ENCODE peak calls at places on chromosomes 2 and 18, in four cellular contexts. R is cardiac muscle cell; X is naive thymus-derived CD4-positive, alpha-beta T cell; H is adrenal gland. N is an unnamed sample.

GRCh38 chr18:45589559-45590041 is 25.7 kb upstream of the SLC14A2 start:
- DNase-seq in R (peak), X (no peak), H (no peak), N (no peak)

GRCh38 chr18:70461323-70462077 is 172.7 kb downstream of the SOCS6 start:
- DNase-seq in R (no peak), X (no peak), H (no peak), N (no peak)

GRCh38 chr2:207231962-207232361 is 66.2 kb upstream of the KLF7 start:
- DNase-seq in R (no peak), X (no peak), H (no peak), N (no peak)

GRCh38 chr2:99821039-99821438 is 321.4 kb downstream of the AFF3 start:
- DNase-seq in R (peak), X (no peak), H (no peak), N (no peak)

GRCh38 chr2:232666051-232666805 is 30.9 kb upstream of the GIGYF2 start:
- DNase-seq in R (no peak), X (no peak), H (no peak), N (no peak)

GRCh38 chr2:143468341-143468888 is 339.2 kb downstream of the ARHGAP15 start:
- DNase-seq in R (no peak), X (no peak), H (no peak), N (no peak)

GRCh38 chr2:7012141-7012809 is 95.1 kb downstream of the RNF144A start:
- DNase-seq in R (peak), X (no peak), H (no peak), N (no peak)

GRCh38 chr2:74424139-74424992 is 2.8 kb downstream of the WDR54 start:
- DNase-seq in R (no peak), X (no peak), H (no peak), N (no peak)

GRCh38 chr2:14492920-14493503 is 139.5 kb upstream of the LRATD1 start:
- DNase-seq in R (no peak), X (no peak), H (no peak), N (no peak)

DNA sequence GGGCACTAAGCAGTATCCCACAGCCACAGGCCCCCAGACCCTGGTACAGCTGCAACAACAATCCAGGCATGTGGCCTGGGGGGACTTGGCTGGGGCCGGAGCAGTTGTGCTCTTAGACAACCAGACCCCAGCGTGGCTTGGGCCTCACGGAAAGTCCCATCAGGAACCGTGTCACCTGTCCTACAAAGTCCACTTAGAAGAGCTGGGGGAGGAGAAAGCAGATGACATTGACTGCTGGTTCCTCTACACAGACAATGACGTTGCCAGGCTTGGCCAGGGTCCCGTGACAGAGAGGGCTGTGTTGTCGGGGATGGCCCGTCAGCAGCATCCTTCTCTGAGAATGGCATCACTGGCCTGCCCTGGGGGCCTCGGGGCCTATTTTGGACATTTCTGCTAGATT is 124.5 kb downstream of the SEPTIN10 start:
- DNase-seq in R (no peak), X (no peak), H (no peak), N (no peak)
- H3K27ac ChIP-seq in R (no peak), X (no peak), H (no peak), N (no peak)

DNA sequence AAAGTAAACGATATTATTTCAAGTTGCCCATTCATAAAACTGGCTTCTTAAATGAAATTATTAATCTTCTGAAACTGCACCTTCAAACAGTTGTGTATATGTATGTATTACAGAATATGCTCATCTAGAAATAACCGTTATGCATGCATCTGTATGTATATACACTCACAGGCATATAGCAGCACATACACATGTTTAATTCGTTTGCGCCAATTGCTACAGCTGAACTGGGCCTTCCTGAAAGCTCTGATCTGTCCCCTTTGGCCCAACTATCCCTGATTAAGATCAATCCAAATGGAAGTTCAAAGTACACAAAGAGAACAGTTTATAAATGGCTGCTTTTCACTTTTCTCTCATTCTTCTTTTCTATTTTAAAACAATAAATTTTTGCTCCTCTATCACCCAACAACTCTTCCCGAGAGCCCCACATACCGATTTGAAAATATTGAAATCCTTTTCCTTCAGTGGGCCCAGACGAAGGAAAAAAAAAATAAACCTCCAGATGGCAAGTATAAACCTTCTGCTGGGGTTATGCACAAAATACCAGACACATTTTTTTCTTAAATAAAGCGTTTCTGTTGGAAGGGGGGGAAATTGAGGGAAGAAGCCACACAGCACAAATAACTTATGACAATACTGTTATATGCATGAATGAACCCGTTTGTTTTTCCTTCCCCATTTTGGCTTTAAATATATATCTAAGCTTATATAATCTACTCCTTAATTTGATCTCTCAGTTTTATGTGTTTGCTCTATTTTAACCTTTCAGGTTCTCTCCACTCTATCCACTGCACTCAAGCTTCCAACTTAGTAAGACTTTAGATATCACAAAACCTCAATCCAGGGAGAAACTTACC is 267.4 kb downstream of the TCF4 start:
- DNase-seq in R (no peak), X (no peak), H (no peak), N (no peak)
- H3K27ac ChIP-seq in R (no peak), X (no peak), H (peak), N (no peak)

GRCh38 chr18:57668021-57668420 is 46.4 kb upstream of the NARS1 start:
- DNase-seq in R (no peak), X (no peak), H (no peak), N (no peak)

GRCh38 chr18:57666818-57667497 is 45.3 kb upstream of the NARS1 start:
- DNase-seq in R (peak), X (no peak), H (peak), N (no peak)

GRCh38 chr18:57660961-57661360 is 39.3 kb upstream of the NARS1 start:
- DNase-seq in R (peak), X (no peak), H (no peak), N (no peak)

GRCh38 chr18:57659463-57660102 is 37.9 kb upstream of the NARS1 start:
- DNase-seq in R (peak), X (no peak), H (no peak), N (no peak)

DNA sequence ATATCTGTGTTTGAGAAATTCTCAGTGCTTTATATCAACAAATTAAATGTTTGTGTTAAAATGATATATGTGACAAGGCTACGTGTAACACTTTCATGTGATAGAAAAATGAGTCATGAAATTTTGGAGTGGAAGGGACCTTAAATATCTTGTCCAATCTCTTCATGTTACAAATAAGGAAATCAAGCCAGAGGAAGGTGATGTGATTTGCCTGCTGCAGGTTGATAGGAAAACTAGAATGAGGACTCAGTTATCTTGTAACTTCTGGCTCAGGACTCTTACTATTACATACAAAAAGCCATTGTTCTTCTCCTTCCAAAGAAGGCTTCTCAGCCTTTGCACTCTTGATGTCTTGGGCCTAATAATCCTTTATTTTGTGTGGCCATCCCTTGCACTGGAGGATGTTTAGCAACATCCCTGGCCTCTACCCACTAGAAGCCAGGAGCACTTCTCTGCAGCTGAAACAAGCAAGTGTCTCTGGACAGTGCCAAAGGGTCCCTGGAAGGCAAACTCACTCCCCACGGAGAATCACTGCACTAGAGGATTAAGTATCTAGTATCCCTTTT is 43.0 kb upstream of the NARS1 start:
- DNase-seq in R (no peak), X (no peak), H (no peak), N (no peak)
- H3K27ac ChIP-seq in R (no peak), X (no peak), H (no peak), N (no peak)

GRCh38 chr2:54500404-54501147 is 44.4 kb downstream of the SPTBN1 start:
- DNase-seq in R (no peak), X (no peak), H (no peak), N (no peak)

GRCh38 chr2:54503828-54504227 is 47.7 kb downstream of the SPTBN1 start:
- DNase-seq in R (no peak), X (no peak), H (no peak), N (no peak)

GRCh38 chr2:54504866-54505265 is 48.7 kb downstream of the SPTBN1 start:
- DNase-seq in R (no peak), X (no peak), H (no peak), N (no peak)

GRCh38 chr2:54503192-54503591 is 47.1 kb downstream of the SPTBN1 start:
- DNase-seq in R (peak), X (no peak), H (no peak), N (no peak)

GRCh38 chr2:54502731-54503130 is 46.6 kb downstream of the SPTBN1 start:
- DNase-seq in R (no peak), X (no peak), H (no peak), N (no peak)
- H3K27ac ChIP-seq in R (peak), X (no peak), H (peak), N (no peak)

GRCh38 chr2:130870779-130871178 is 34.1 kb downstream of the ARHGEF4 start:
- DNase-seq in R (no peak), X (no peak), H (no peak), N (no peak)

GRCh38 chr2:130870161-130870485 is 33.4 kb downstream of the ARHGEF4 start:
- DNase-seq in R (no peak), X (no peak), H (no peak), N (no peak)

GRCh38 chr2:130869441-130870160 is 32.9 kb downstream of the ARHGEF4 start:
- DNase-seq in R (peak), X (no peak), H (no peak), N (no peak)

GRCh38 chr2:130864830-130865229 is 28.1 kb downstream of the ARHGEF4 start:
- DNase-seq in R (peak), X (no peak), H (no peak), N (no peak)

DNA sequence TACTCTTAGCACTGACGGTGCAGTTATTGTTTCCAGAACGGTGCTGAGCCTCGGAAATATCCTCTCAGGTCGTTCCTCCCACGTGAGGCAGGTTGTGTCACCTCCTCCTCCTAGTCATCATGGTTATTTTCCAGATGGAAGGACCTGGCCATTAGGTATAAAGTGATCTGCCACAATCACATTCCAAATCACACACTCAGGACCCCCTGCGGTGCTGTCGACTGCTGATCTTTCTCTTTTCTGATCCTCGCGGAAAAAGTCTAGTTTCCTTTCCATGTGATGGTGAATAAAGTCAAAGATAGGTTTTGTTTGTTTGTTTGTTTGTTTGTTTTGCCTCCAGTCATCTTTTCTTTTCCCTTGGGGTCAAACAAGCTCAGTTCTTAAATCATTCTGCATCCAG is 28.7 kb downstream of the ARHGEF4 start:
- DNase-seq in R (no peak), X (no peak), H (no peak), N (no peak)
- H3K27ac ChIP-seq in R (no peak), X (no peak), H (no peak), N (no peak)

DNA sequence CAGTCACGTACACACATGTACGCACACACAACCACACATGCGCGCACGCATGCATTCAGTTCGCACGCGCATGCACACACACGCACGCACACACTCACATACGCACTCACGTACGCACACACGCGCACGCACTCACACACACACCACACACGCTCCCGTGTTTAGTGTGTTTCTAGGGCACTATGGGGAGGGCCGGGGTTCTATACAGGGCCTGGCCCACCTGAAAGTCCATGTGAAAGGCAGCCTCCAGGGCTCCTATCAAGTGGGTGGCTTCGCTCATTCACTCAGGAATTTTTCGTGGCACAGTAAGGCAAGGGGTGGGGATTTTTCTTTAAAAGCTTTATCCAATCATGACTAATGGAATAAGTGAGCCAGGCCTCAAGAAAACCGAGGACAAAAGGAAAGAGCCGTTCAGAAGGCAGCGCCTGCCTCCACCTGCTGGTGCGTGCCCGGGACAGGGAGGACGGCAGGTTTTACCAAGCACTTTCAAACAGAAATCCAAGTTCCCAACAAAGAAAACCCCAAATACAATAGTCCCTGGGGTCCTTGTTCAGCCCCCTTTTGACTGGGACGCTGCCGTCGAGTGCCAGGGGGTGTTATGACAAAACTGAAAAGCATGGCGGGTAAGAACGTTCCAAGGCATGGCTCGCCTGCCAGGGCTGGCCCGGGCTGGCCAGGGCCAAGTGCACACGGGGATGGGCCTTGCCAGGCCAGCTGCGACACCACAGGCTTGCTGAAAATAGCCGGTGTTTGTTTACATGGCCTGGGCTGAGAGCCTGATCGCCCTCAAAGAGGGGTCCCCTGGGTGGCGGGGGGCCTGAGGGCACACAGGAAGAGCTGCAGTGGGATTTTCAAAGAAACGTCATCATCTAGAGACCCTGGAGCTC is 110.0 kb downstream of the HDAC4 start:
- DNase-seq in R (no peak), X (no peak), H (peak), N (no peak)
- H3K27ac ChIP-seq in R (peak), X (no peak), H (peak), N (no peak)

GRCh38 chr2:101779190-101779589 is 81.7 kb downstream of the MAP4K4 start:
- DNase-seq in R (no peak), X (no peak), H (no peak), N (no peak)
- H3K27ac ChIP-seq in R (no peak), X (no peak), H (no peak), N (no peak)

DNA sequence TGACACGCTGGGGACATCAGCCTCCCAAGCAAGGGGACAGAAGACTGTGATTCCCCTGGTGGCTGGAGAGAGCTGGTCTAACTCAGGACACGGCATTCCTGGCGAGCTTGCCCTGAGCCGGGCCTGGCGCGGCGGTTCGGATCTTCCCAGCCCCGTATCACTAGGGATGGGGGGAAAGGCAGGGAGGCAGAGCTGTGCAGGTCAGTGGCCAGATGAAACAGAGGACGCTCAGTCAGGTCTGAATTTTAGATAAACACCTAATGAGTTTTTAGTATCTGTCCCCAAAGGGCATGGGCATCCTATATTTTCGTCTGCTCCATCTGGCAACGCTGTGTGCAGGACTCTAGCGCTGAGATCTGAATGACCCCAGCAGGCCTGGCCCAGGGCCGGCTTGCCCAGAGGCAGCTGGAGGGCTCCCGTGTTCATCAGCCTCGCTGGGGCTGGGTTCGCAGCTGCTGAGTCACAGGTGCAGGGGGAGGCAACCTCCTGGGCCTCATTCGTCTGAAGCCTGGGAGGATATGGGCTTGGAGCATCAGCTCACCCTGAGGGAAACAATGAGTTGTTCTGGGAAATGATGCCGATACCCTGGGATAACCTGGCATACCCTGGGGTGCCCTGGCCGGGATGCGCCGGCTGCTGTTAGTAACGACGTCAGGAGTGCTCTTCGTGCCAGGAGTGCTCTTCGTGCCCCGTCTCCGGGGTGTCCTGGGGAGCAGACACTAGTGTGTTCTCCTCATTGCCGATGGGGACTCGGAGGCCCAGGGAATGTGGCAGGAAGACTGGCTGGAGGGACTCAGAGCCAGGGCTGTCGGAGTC is 48.1 kb upstream of the HPCAL1 start:
- DNase-seq in R (no peak), X (no peak), H (no peak), N (no peak)
- H3K27ac ChIP-seq in R (no peak), X (no peak), H (no peak), N (peak)

GRCh38 chr2:237759176-237759575 is 39.4 kb upstream of the RBM44 start:
- DNase-seq in R (no peak), X (no peak), H (no peak), N (no peak)
- H3K27ac ChIP-seq in R (peak), X (no peak), H (no peak), N (no peak)

DNA sequence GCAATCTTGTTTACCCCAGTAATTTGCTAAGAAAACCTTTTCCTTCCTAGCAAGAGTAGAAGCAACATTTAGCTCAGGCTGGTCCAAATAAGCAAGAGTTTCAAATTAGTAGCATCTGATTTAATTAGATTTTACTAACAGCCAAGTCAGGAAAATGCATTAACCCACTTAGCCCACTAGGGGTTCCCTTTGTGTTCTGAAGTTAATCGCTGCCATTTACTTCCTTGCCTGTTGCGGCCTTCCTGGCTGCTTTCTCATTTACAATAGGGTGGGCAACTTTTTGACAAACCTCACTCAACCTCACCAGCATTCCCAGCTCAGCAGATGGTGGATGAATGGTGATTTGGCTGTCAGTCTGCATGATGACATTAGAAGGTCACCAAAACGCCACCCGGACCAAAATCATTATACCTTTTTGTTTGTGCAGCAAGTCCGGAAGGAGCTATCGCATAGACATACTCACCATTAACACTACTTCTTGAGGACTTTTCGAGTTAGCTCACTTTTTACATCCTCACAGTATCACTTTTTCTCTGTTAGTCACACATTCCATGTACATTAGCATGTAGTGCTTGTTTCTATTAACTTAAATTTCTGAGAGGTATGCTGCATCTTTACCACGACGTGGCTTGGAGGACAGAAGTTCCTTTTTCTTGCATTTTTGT is 101.5 kb upstream of the SETBP1 start:
- DNase-seq in R (peak), X (no peak), H (no peak), N (no peak)
- H3K27ac ChIP-seq in R (no peak), X (no peak), H (no peak), N (no peak)

N was measured in CD8-positive, alpha-beta memory T cell.